ENCODE peak calls at places on chromosomes 3 and 15, in seven cellular contexts. One of them, this sample, is unnamed.

GRCh38 chr15:77985931-77986480 is 91.5 kb downstream of the TBC1D2B start:
- DNase-seq in NCI-H345: no peak
- DNase-seq in putamen: no peak
- DNase-seq in natural killer cell: no peak
- DNase-seq in nucleus accumbens: no peak
- DNase-seq in GM12892: no peak
- DNase-seq in astrocyte of the spinal cord: no peak
- DNase-seq in this sample: no peak

GRCh38 chr3:177597325-177598109 is 400.2 kb upstream of the TBL1XR1 start:
- DNase-seq in NCI-H345: peak
- DNase-seq in putamen: peak
- DNase-seq in natural killer cell: peak
- DNase-seq in nucleus accumbens: no peak
- DNase-seq in GM12892: peak
- DNase-seq in astrocyte of the spinal cord: peak
- DNase-seq in this sample: peak

GRCh38 chr3:72347819-72348319 is 500.4 kb downstream of the SHQ1 start:
- DNase-seq in NCI-H345: no peak
- DNase-seq in putamen: peak
- DNase-seq in natural killer cell: peak
- DNase-seq in nucleus accumbens: no peak
- DNase-seq in GM12892: peak
- DNase-seq in astrocyte of the spinal cord: peak
- DNase-seq in this sample: peak

GRCh38 chr15:34665498-34666116 is 82.2 kb upstream of the GOLGA8B start:
- DNase-seq in NCI-H345: no peak
- DNase-seq in putamen: no peak
- DNase-seq in natural killer cell: no peak
- DNase-seq in nucleus accumbens: no peak
- DNase-seq in GM12892: no peak
- DNase-seq in astrocyte of the spinal cord: no peak
- DNase-seq in this sample: no peak

GRCh38 chr15:95832655-95833054 is 497.8 kb upstream of the NR2F2 start:
- DNase-seq in NCI-H345: peak
- DNase-seq in putamen: no peak
- DNase-seq in natural killer cell: no peak
- DNase-seq in nucleus accumbens: no peak
- DNase-seq in GM12892: no peak
- DNase-seq in astrocyte of the spinal cord: no peak
- DNase-seq in this sample: no peak

GRCh38 chr3:158918008-158918407 is 116.2 kb downstream of the MFSD1 start:
- DNase-seq in NCI-H345: peak
- DNase-seq in putamen: peak
- DNase-seq in natural killer cell: no peak
- DNase-seq in nucleus accumbens: peak
- DNase-seq in GM12892: no peak
- DNase-seq in astrocyte of the spinal cord: peak
- DNase-seq in this sample: peak

GRCh38 chr3:152389316-152389934 is 120.7 kb downstream of the MBNL1 start:
- DNase-seq in NCI-H345: no peak
- DNase-seq in putamen: no peak
- DNase-seq in natural killer cell: no peak
- DNase-seq in nucleus accumbens: no peak
- DNase-seq in GM12892: no peak
- DNase-seq in astrocyte of the spinal cord: no peak
- DNase-seq in this sample: no peak

GRCh38 chr3:100775669-100776068 is 66.4 kb downstream of the TFG start:
- DNase-seq in NCI-H345: no peak
- DNase-seq in putamen: no peak
- DNase-seq in natural killer cell: no peak
- DNase-seq in nucleus accumbens: no peak
- DNase-seq in GM12892: no peak
- DNase-seq in astrocyte of the spinal cord: no peak
- DNase-seq in this sample: no peak

GRCh38 chr3:164479978-164480377 is 598.3 kb downstream of the SI start:
- DNase-seq in NCI-H345: no peak
- DNase-seq in putamen: no peak
- DNase-seq in natural killer cell: no peak
- DNase-seq in nucleus accumbens: no peak
- DNase-seq in GM12892: no peak
- DNase-seq in astrocyte of the spinal cord: no peak
- DNase-seq in this sample: no peak

GRCh38 chr3:65342084-65342683 is 654.4 kb upstream of the ADAMTS9 start:
- DNase-seq in NCI-H345: no peak
- DNase-seq in putamen: no peak
- DNase-seq in natural killer cell: no peak
- DNase-seq in nucleus accumbens: peak
- DNase-seq in GM12892: no peak
- DNase-seq in astrocyte of the spinal cord: peak
- DNase-seq in this sample: peak

GRCh38 chr15:59276225-59277178 is 69.9 kb downstream of the LDHAL6B start:
- DNase-seq in NCI-H345: no peak
- DNase-seq in putamen: no peak
- DNase-seq in natural killer cell: no peak
- DNase-seq in nucleus accumbens: no peak
- DNase-seq in GM12892: no peak
- DNase-seq in astrocyte of the spinal cord: no peak
- DNase-seq in this sample: no peak

GRCh38 chr3:71311320-71312046 is 272.0 kb downstream of the FOXP1 start:
- DNase-seq in NCI-H345: no peak
- DNase-seq in putamen: no peak
- DNase-seq in natural killer cell: no peak
- DNase-seq in nucleus accumbens: no peak
- DNase-seq in GM12892: no peak
- DNase-seq in astrocyte of the spinal cord: no peak
- DNase-seq in this sample: no peak

GRCh38 chr3:168272343-168272984 is 176.7 kb upstream of the GOLIM4 start:
- DNase-seq in NCI-H345: no peak
- DNase-seq in putamen: peak
- DNase-seq in natural killer cell: no peak
- DNase-seq in nucleus accumbens: no peak
- DNase-seq in GM12892: no peak
- DNase-seq in astrocyte of the spinal cord: peak
- DNase-seq in this sample: peak

GRCh38 chr15:58771621-58772235 is 626 bp downstream of the MINDY2 start:
- DNase-seq in NCI-H345: no peak
- DNase-seq in putamen: no peak
- DNase-seq in natural killer cell: no peak
- DNase-seq in nucleus accumbens: peak
- DNase-seq in GM12892: no peak
- DNase-seq in astrocyte of the spinal cord: peak
- DNase-seq in this sample: peak

GRCh38 chr15:66429117-66429516 is 42.4 kb downstream of the MAP2K1 start:
- DNase-seq in NCI-H345: no peak
- DNase-seq in putamen: no peak
- DNase-seq in natural killer cell: no peak
- DNase-seq in nucleus accumbens: no peak
- DNase-seq in GM12892: no peak
- DNase-seq in astrocyte of the spinal cord: no peak
- DNase-seq in this sample: no peak

GRCh38 chr3:14884665-14885064 is 62.7 kb upstream of the NR2C2 start:
- DNase-seq in NCI-H345: no peak
- DNase-seq in putamen: no peak
- DNase-seq in natural killer cell: no peak
- DNase-seq in nucleus accumbens: no peak
- DNase-seq in GM12892: no peak
- DNase-seq in astrocyte of the spinal cord: no peak
- DNase-seq in this sample: peak

GRCh38 chr15:98421419-98422085 is 226.8 kb upstream of the IGF1R start:
- DNase-seq in NCI-H345: peak
- DNase-seq in putamen: peak
- DNase-seq in natural killer cell: peak
- DNase-seq in nucleus accumbens: peak
- DNase-seq in GM12892: peak
- DNase-seq in astrocyte of the spinal cord: peak
- DNase-seq in this sample: peak

GRCh38 chr15:29103825-29104565 is 165.6 kb downstream of the NSMCE3 start:
- DNase-seq in NCI-H345: no peak
- DNase-seq in putamen: peak
- DNase-seq in natural killer cell: peak
- DNase-seq in nucleus accumbens: peak
- DNase-seq in GM12892: peak
- DNase-seq in astrocyte of the spinal cord: peak
- DNase-seq in this sample: no peak